ENCODE peak calls at places on chromosomes 4 and X, in nine cellular contexts. One of them, this sample, is unnamed.

GRCh38 chr4:78656968-78657445 is 105.4 kb downstream of the ANXA3 start:
- DNase-seq in hypothalamus: no peak
- DNase-seq in erythroblast: peak
- DNase-seq in activated T-cell treated with anti-CD3 and anti-CD28 coated beads, Interleukin-2, amount 50 U/mL, for 4 hours: peak
- DNase-seq in MM.1S: peak
- DNase-seq in T-helper 2 cell: no peak
- DNase-seq in iPS-NIHi11: no peak
- DNase-seq in NCI-H524: no peak
- DNase-seq in activated CD4-positive, alpha-beta T cell treated with anti-CD3 and anti-CD28 coated beads for 1 hour: no peak
- DNase-seq in this sample: no peak

GRCh38 chrX:49174723-49175122 is 3.0 kb downstream of the PLP2 start:
- DNase-seq in activated CD4-positive, alpha-beta T cell treated with anti-CD3 and anti-CD28 coated beads for 1 hour: no peak
- DNase-seq in MM.1S: no peak
- DNase-seq in erythroblast: no peak
- DNase-seq in hypothalamus: no peak
- DNase-seq in T-helper 2 cell: no peak
- DNase-seq in activated T-cell treated with anti-CD3 and anti-CD28 coated beads, Interleukin-2, amount 50 U/mL, for 4 hours: no peak
- DNase-seq in iPS-NIHi11: no peak
- DNase-seq in NCI-H524: no peak
- DNase-seq in this sample: no peak

GRCh38 chr4:174873931-174874330 is 44.2 kb upstream of the ADAM29 start:
- DNase-seq in activated CD4-positive, alpha-beta T cell treated with anti-CD3 and anti-CD28 coated beads for 1 hour: no peak
- DNase-seq in iPS-NIHi11: peak
- DNase-seq in hypothalamus: no peak
- DNase-seq in T-helper 2 cell: no peak
- DNase-seq in NCI-H524: peak
- DNase-seq in erythroblast: peak
- DNase-seq in MM.1S: peak
- DNase-seq in activated T-cell treated with anti-CD3 and anti-CD28 coated beads, Interleukin-2, amount 50 U/mL, for 4 hours: no peak
- DNase-seq in this sample: no peak

GRCh38 chr4:25926473-25926872 is 12.5 kb downstream of the SMIM20 start:
- DNase-seq in MM.1S: peak
- DNase-seq in activated T-cell treated with anti-CD3 and anti-CD28 coated beads, Interleukin-2, amount 50 U/mL, for 4 hours: no peak
- DNase-seq in erythroblast: peak
- DNase-seq in T-helper 2 cell: no peak
- DNase-seq in activated CD4-positive, alpha-beta T cell treated with anti-CD3 and anti-CD28 coated beads for 1 hour: no peak
- DNase-seq in hypothalamus: no peak
- DNase-seq in NCI-H524: peak
- DNase-seq in iPS-NIHi11: no peak
- DNase-seq in this sample: no peak

GRCh38 chr4:76823516-76823915 is 74.4 kb downstream of the SOWAHB start:
- DNase-seq in activated T-cell treated with anti-CD3 and anti-CD28 coated beads, Interleukin-2, amount 50 U/mL, for 4 hours: no peak
- DNase-seq in hypothalamus: no peak
- DNase-seq in erythroblast: no peak
- DNase-seq in MM.1S: no peak
- DNase-seq in T-helper 2 cell: no peak
- DNase-seq in NCI-H524: no peak
- DNase-seq in iPS-NIHi11: no peak
- DNase-seq in activated CD4-positive, alpha-beta T cell treated with anti-CD3 and anti-CD28 coated beads for 1 hour: no peak
- DNase-seq in this sample: no peak

GRCh38 chr4:110854021-110854678 is 231.3 kb upstream of the PITX2 start:
- DNase-seq in NCI-H524: peak
- DNase-seq in hypothalamus: no peak
- DNase-seq in activated CD4-positive, alpha-beta T cell treated with anti-CD3 and anti-CD28 coated beads for 1 hour: no peak
- DNase-seq in MM.1S: no peak
- DNase-seq in activated T-cell treated with anti-CD3 and anti-CD28 coated beads, Interleukin-2, amount 50 U/mL, for 4 hours: no peak
- DNase-seq in iPS-NIHi11: no peak
- DNase-seq in erythroblast: no peak
- DNase-seq in T-helper 2 cell: no peak
- DNase-seq in this sample: no peak

GRCh38 chr4:6372649-6373525 is 99.5 kb downstream of the PPP2R2C start:
- DNase-seq in activated CD4-positive, alpha-beta T cell treated with anti-CD3 and anti-CD28 coated beads for 1 hour: no peak
- DNase-seq in MM.1S: peak
- DNase-seq in activated T-cell treated with anti-CD3 and anti-CD28 coated beads, Interleukin-2, amount 50 U/mL, for 4 hours: no peak
- DNase-seq in T-helper 2 cell: no peak
- DNase-seq in iPS-NIHi11: peak
- DNase-seq in hypothalamus: no peak
- DNase-seq in NCI-H524: peak
- DNase-seq in erythroblast: peak
- DNase-seq in this sample: no peak

GRCh38 chrX:108134724-108135123 is 43.1 kb downstream of the ATG4A start:
- DNase-seq in erythroblast: no peak
- DNase-seq in activated CD4-positive, alpha-beta T cell treated with anti-CD3 and anti-CD28 coated beads for 1 hour: no peak
- DNase-seq in activated T-cell treated with anti-CD3 and anti-CD28 coated beads, Interleukin-2, amount 50 U/mL, for 4 hours: no peak
- DNase-seq in iPS-NIHi11: no peak
- DNase-seq in MM.1S: no peak
- DNase-seq in NCI-H524: no peak
- DNase-seq in T-helper 2 cell: no peak
- DNase-seq in hypothalamus: no peak
- DNase-seq in this sample: no peak

GRCh38 chr4:122909683-122910082 is 12.7 kb downstream of the NUDT6 start:
- DNase-seq in NCI-H524: no peak
- DNase-seq in erythroblast: no peak
- DNase-seq in hypothalamus: no peak
- DNase-seq in iPS-NIHi11: no peak
- DNase-seq in activated T-cell treated with anti-CD3 and anti-CD28 coated beads, Interleukin-2, amount 50 U/mL, for 4 hours: no peak
- DNase-seq in T-helper 2 cell: no peak
- DNase-seq in MM.1S: no peak
- DNase-seq in activated CD4-positive, alpha-beta T cell treated with anti-CD3 and anti-CD28 coated beads for 1 hour: no peak
- DNase-seq in this sample: no peak

This sample was measured in T-helper 17 cell.